ENCODE peak calls at places on chromosomes 12 and 14, in ten cellular contexts. B is ovary, R is testis, Y is tibial nerve, Q is adrenal gland, H is gastrocnemius medialis, Z is A549, C is endothelial cell of umbilical vein, E is IMR-90, T is esophagus muscularis mucosa. M is an unnamed sample.
A peak's percentile ranks its signal among the peaks of the same experiment; 100 is the strongest.

GRCh38 chr12:130463259-130463658 is 125.6 kb downstream of the PIWIL1 start:
- DNase-seq in B (no peak), R (no peak), Y (no peak), Q (no peak), H (no peak), Z (no peak), C (no peak), E (no peak), T (no peak), M (peak; percentile 14)

GRCh38 chr12:92953747-92954146 is 24.7 kb upstream of the EEA1 start:
- DNase-seq in B (no peak), R (no peak), Y (no peak), Q (no peak), H (no peak), Z (no peak), C (no peak), E (no peak), T (no peak), M (no peak)

GRCh38 chr12:54522213-54522612 is 24.7 kb downstream of the NCKAP1L start:
- DNase-seq in B (no peak), R (no peak), Y (no peak), Q (no peak), H (no peak), Z (no peak), C (no peak), E (no peak), T (no peak), M (no peak)

GRCh38 chr12:76083761-76084276 is 666 bp downstream of the NAP1L1 start:
- DNase-seq in B (peak; percentile 79), R (peak; percentile 82), Y (peak; percentile 58), Q (peak; percentile 82), H (peak; percentile 31), Z (peak; percentile 73), C (peak; percentile 83), E (peak; percentile 62), T (peak; percentile 93), M (peak; percentile 58)

GRCh38 chr14:69046468-69046867 is 67.4 kb upstream of the ACTN1 start:
- DNase-seq in B (peak; percentile 65), R (no peak), Y (peak; percentile 55), Q (peak; percentile 76), H (no peak), Z (no peak), C (peak; percentile 96), E (peak; percentile 77), T (no peak), M (peak; percentile 32)

GRCh38 chr12:99959549-99960170 is 25.1 kb downstream of the ANKS1B start:
- DNase-seq in B (no peak), R (no peak), Y (no peak), Q (no peak), H (no peak), Z (peak; percentile 64), C (peak; percentile 34), E (no peak), T (no peak), M (no peak)

GRCh38 chr12:48973992-48974673 is 2.6 kb upstream of the WNT10B start:
- DNase-seq in B (peak; percentile 58), R (peak; percentile 58), Y (peak; percentile 74), Q (peak; percentile 47), H (no peak), Z (peak; percentile 56), C (peak; percentile 53), E (peak; percentile 54), T (no peak), M (peak; percentile 47)

GRCh38 chr12:46101121-46101869 is 110.9 kb upstream of the SCAF11 start:
- DNase-seq in B (no peak), R (no peak), Y (no peak), Q (no peak), H (no peak), Z (peak; percentile 51), C (no peak), E (no peak), T (no peak), M (no peak)

GRCh38 chr14:63413009-63413408 is 94.3 kb upstream of the GPHB5 start:
- DNase-seq in B (no peak), R (no peak), Y (no peak), Q (no peak), H (no peak), Z (no peak), C (no peak), E (peak; percentile 6), T (no peak), M (no peak)

DNA sequence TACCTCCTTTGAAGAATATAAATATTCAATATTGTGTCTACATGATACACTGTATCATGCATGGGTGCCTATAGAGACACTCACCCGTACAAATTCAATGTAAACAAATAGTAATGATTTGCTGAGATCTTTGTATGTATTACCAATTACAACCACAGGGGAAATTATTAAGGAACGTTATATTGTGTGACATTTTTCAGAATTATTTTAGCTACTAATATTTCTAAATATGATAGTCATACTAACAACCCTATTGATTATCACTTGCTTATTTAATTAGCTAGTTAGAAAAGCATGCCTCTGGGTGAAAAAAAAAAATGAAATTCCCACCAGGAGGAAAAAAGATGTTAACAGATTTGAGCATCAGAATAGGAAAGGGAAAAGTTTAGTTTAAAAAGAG is 2.1 kb downstream of the SOX5 start:
- DNase-seq in B (no peak), R (no peak), Y (no peak), Q (no peak), H (no peak), Z (no peak), C (no peak), E (no peak), T (no peak), M (no peak)
- TF ChIP-seq CTCF in B (no peak), R (no peak), Y (peak; percentile 25), Q (no peak), H (no peak), Z (no peak), C (no peak), E (no peak), T (no peak), M (no peak)

GRCh38 chr12:12788675-12789368 is 3.4 kb downstream of the APOLD1 start:
- DNase-seq in B (peak; percentile 74), R (peak; percentile 78), Y (peak; percentile 64), Q (peak; percentile 74), H (peak; percentile 35), Z (peak; percentile 89), C (peak; percentile 76), E (peak; percentile 82), T (no peak), M (peak; percentile 80)
- H3K27ac ChIP-seq in B (peak overlapping the region; percentile 95), R (peak overlapping the region; percentile 89), Y (peak overlapping the region; percentile 90), Q (peak overlapping the region; percentile 96), H (peak overlapping the region; percentile 87), Z (peak overlapping the region; percentile 94), C (peak overlapping the region; percentile 78), E (no peak overlapping the region), T (peak overlapping the region; percentile 90), M (peak overlapping the region; percentile 87)

GRCh38 chr14:49642163-49642562 is 7.1 kb upstream of the DNAAF2 start:
- DNase-seq in B (no peak), R (no peak), Y (no peak), Q (no peak), H (no peak), Z (no peak), C (no peak), E (no peak), T (no peak), M (no peak)

GRCh38 chr14:49640540-49641417 is 5.7 kb upstream of the DNAAF2 start:
- DNase-seq in B (no peak), R (no peak), Y (no peak), Q (no peak), H (no peak), Z (no peak), C (no peak), E (no peak), T (no peak), M (no peak)

GRCh38 chr14:49637534-49638078 is 2.6 kb upstream of the DNAAF2 start:
- DNase-seq in B (no peak), R (no peak), Y (no peak), Q (no peak), H (no peak), Z (no peak), C (no peak), E (peak; percentile 62), T (no peak), M (no peak)

GRCh38 chr14:49636866-49637265 is 1.8 kb upstream of the DNAAF2 start:
- DNase-seq in B (no peak), R (no peak), Y (no peak), Q (no peak), H (no peak), Z (no peak), C (no peak), E (no peak), T (no peak), M (no peak)

DNA sequence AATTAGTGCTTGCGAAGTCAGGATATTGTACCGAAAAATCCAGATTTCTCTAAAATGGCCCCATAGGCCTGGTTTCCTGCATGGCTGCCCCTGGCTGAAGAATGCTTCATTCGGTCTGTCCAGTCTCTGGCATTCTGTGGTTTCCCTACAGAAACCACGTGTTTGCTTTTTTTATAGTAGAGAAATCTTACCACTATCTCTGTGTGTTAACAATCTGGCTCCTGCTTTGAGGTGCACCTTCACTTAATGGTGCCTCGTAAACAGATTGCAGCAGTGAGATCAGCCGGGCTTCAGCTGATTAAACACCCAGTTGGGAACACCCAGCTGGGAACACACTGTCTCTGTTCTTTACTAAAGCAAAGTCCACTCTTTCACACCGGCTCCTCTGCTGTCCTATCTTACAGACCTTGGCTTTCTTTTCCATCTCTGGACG is 6.7 kb upstream of the DNAAF2 start:
- DNase-seq in B (no peak), R (peak; percentile 55), Y (no peak), Q (no peak), H (peak; percentile 37), Z (no peak), C (no peak), E (peak; percentile 48), T (no peak), M (peak; percentile 92)
- TF ChIP-seq POLR2A in B (no peak), R (no peak), Y (no peak), Q (no peak), H (peak; percentile 16), Z (no peak), C (no peak), E (no peak), T (no peak), M (peak; percentile 39)

GRCh38 chr12:125734137-125734536 is 668.9 kb downstream of the AACS start:
- DNase-seq in B (no peak), R (no peak), Y (no peak), Q (no peak), H (no peak), Z (peak; percentile 14), C (no peak), E (no peak), T (no peak), M (no peak)
- TF ChIP-seq CTCF in B (no peak), R (no peak), Y (no peak), Q (no peak), H (no peak), Z (no peak), C (no peak), E (no peak), T (no peak), M (no peak)

GRCh38 chr12:95059984-95060383 is 13.4 kb downstream of the NR2C1 start:
- DNase-seq in B (no peak), R (no peak), Y (no peak), Q (no peak), H (no peak), Z (no peak), C (no peak), E (no peak), T (no peak), M (no peak)
- H3K27ac ChIP-seq in B (no peak overlapping the region), R (peak overlapping the region; percentile 80), Y (no peak overlapping the region), Q (no peak overlapping the region), H (no peak overlapping the region), Z (no peak overlapping the region), C (no peak overlapping the region), E (no peak overlapping the region), T (no peak overlapping the region), M (no peak overlapping the region)

GRCh38 chr12:121466800-121467637 is 67.1 kb downstream of the RNF34 start:
- DNase-seq in B (peak; percentile 83), R (peak; percentile 89), Y (peak; percentile 62), Q (peak; percentile 91), H (peak; percentile 78), Z (peak; percentile 88), C (peak; percentile 87), E (peak; percentile 82), T (peak; percentile 94), M (peak; percentile 91)
- TF ChIP-seq POLR2A in B (no peak), R (no peak), Y (peak; percentile 31), Q (peak; percentile 29), H (peak; percentile 65), Z (peak; percentile 65), C (peak; percentile 37), E (peak; percentile 65), T (no peak), M (peak; percentile 31)

M was measured in body of pancreas.